ENCODE peak calls at places on chromosomes 5 and 9, in four cellular contexts. One of them, this sample, is unnamed.

GRCh38 chr9:2022560-2022959 is 7.4 kb downstream of the SMARCA2 start:
- DNase-seq in stomach: no peak
- DNase-seq in tibial nerve: no peak
- DNase-seq in adipocyte: no peak
- DNase-seq in this sample: no peak

GRCh38 chr5:158463971-158464370 is 605.0 kb upstream of the CLINT1 start:
- DNase-seq in stomach: no peak
- DNase-seq in tibial nerve: peak; percentile 77
- DNase-seq in adipocyte: peak; percentile 92
- DNase-seq in this sample: no peak

GRCh38 chr9:14353222-14354056 is 39.5 kb upstream of the NFIB start:
- DNase-seq in stomach: peak; percentile 95
- DNase-seq in tibial nerve: peak; percentile 97
- DNase-seq in adipocyte: peak; percentile 95
- DNase-seq in this sample: peak; percentile 56

GRCh38 chr9:91913986-91914385 is 36.0 kb downstream of the ROR2 start:
- DNase-seq in stomach: no peak
- DNase-seq in tibial nerve: no peak
- DNase-seq in adipocyte: no peak
- DNase-seq in this sample: no peak

GRCh38 chr9:113622038-113622437 is 158.5 kb downstream of the RGS3 start:
- DNase-seq in stomach: no peak
- DNase-seq in tibial nerve: no peak
- DNase-seq in adipocyte: no peak
- DNase-seq in this sample: no peak

GRCh38 chr5:148794729-148795590 is 31.5 kb upstream of the ADRB2 start:
- DNase-seq in stomach: no peak
- DNase-seq in tibial nerve: no peak
- DNase-seq in adipocyte: no peak
- DNase-seq in this sample: peak; percentile 80

GRCh38 chr5:151158287-151158661 is 695 bp upstream of the ANXA6 start:
- DNase-seq in stomach: no peak
- DNase-seq in tibial nerve: no peak
- DNase-seq in adipocyte: no peak
- DNase-seq in this sample: peak; percentile 37

GRCh38 chr5:20353481-20353880 is 365.5 kb upstream of the CDH18 start:
- DNase-seq in stomach: no peak
- DNase-seq in tibial nerve: no peak
- DNase-seq in adipocyte: no peak
- DNase-seq in this sample: no peak

GRCh38 chr5:175588709-175589429 is 69.0 kb upstream of the HRH2 start:
- DNase-seq in stomach: no peak
- DNase-seq in tibial nerve: no peak
- DNase-seq in adipocyte: no peak
- DNase-seq in this sample: no peak

GRCh38 chr5:2810644-2811043 is 59.2 kb upstream of the IRX2 start:
- DNase-seq in stomach: no peak
- DNase-seq in tibial nerve: no peak
- DNase-seq in adipocyte: no peak
- DNase-seq in this sample: no peak

GRCh38 chr5:127321465-127321864 is 30.9 kb downstream of the MEGF10 start:
- DNase-seq in stomach: no peak
- DNase-seq in tibial nerve: no peak
- DNase-seq in adipocyte: no peak
- DNase-seq in this sample: no peak

GRCh38 chr9:73153793-73154227 is 2.1 kb downstream of the ANXA1 start:
- DNase-seq in stomach: no peak
- DNase-seq in tibial nerve: no peak
- DNase-seq in adipocyte: no peak
- DNase-seq in this sample: peak; percentile 66

GRCh38 chr5:37034955-37035354 is 158.4 kb downstream of the NIPBL start:
- DNase-seq in stomach: no peak
- DNase-seq in tibial nerve: no peak
- DNase-seq in adipocyte: no peak
- DNase-seq in this sample: no peak

GRCh38 chr5:71880531-71880930 is 161.5 kb downstream of the CARTPT start:
- DNase-seq in stomach: no peak
- DNase-seq in tibial nerve: no peak
- DNase-seq in adipocyte: peak; percentile 59
- DNase-seq in this sample: no peak

GRCh38 chr9:9352877-9353481 is 1259.8 kb downstream of the PTPRD start:
- DNase-seq in stomach: no peak
- DNase-seq in tibial nerve: peak; percentile 10
- DNase-seq in adipocyte: peak; percentile 19
- DNase-seq in this sample: no peak

GRCh38 chr5:159905496-159905895 is 10.8 kb upstream of the ADRA1B start:
- DNase-seq in stomach: no peak
- DNase-seq in tibial nerve: no peak
- DNase-seq in adipocyte: peak; percentile 73
- DNase-seq in this sample: peak; percentile 99
- H3K4me1 ChIP-seq in stomach: no peaks in the 10 kb centered on the region
- H3K4me1 ChIP-seq in tibial nerve: no peaks in the 10 kb centered on the region
- H3K4me1 ChIP-seq in adipocyte: peaks cover 63% of the 10 kb centered on the region
- H3K4me1 ChIP-seq in this sample: peaks cover 57% of the 10 kb centered on the region

DNA sequence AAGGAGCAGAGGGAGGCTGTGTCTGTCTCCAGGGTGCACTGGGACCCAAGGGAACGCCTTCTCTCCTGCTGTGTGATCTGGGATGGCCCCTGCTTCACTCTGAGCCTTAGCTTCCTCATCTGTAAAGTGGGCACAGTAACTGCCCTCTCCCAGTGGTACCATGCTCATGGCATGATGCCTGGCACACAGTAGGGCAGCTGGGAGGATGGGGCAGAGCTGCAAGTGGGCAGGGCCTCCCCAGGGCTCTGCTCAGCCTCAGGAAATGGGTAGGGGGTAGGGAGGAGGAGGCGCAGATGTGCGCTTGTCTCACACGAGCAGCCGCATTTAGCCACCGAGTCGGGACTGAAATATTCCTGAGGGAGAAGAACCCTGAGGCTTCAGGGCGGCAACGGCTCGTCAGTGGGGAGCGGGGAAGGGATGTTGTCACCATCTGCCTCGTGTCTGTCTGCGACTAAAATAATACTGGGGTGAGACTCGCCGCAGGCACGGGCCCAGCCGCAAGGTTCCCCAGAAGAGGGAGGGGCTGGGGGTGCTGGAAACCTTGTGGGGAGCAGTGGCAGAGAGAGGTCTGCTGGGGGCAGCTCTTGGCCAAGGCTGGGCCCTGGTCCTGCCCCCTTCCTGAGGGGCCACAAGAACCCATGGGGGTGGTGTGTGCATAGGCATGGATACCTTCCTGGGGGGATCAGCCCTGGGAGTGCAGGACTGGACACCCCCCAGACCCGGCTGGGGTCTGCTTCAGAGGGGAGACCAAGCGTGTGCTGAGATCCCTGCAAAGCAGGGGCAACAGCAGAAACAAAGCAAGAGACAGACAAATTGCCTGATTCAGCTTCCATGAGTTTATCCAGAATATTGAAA is 55.2 kb upstream of the PSD2 start:
- DNase-seq in stomach: no peak
- DNase-seq in tibial nerve: no peak
- DNase-seq in adipocyte: no peak
- DNase-seq in this sample: no peak
- H3K4me1 ChIP-seq in stomach: no peaks in the 10 kb centered on the region
- H3K4me1 ChIP-seq in tibial nerve: no peaks in the 10 kb centered on the region
- H3K4me1 ChIP-seq in adipocyte: peaks cover 10% of the 10 kb centered on the region
- H3K4me1 ChIP-seq in this sample: peaks cover 35% of the 10 kb centered on the region

DNA sequence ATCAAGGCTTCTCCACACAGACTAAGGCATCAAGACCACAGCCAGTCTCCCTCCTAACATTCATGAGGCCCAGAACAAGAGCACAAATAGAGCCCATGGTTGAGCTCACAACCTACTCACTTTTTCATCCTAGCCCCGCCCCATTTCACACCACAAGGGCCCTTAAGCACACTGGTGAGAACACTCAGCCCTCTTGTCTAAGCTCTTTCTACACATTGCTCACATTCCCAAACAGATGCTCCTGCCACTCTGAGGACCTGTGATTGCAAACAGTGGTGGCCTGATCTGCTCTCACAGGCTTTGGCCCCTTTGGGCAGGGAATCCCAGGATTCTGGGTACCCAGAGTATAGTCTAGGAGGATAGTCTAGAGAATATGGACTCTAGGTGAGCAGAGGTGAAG is 54.0 kb downstream of the FEM1C start:
- DNase-seq in stomach: no peak
- DNase-seq in tibial nerve: no peak
- DNase-seq in adipocyte: no peak
- DNase-seq in this sample: no peak
- H3K4me1 ChIP-seq in stomach: no peaks in the 10 kb centered on the region
- H3K4me1 ChIP-seq in tibial nerve: no peaks in the 10 kb centered on the region
- H3K4me1 ChIP-seq in adipocyte: peaks cover 10% of the 10 kb centered on the region
- H3K4me1 ChIP-seq in this sample: peaks cover 5% of the 10 kb centered on the region

DNA sequence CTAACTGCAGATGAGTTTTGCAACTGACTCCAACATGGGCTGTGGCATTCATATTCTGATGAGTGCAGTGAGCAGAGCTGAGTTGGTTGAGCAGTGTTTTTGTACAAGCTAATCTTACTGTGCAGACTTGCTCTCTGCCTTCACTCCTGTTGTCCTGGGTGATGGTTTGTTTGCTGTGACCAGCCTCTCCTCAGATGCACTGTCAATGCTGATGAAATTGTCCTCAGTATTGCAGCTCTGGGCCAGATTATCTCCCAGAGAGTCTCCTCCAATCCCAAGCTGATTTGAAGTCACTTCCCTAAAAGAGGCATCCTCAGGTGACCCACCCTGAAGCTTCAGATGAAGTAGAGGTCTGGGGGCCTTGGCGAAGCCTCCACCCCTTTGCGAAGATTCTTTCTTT is 581.8 kb downstream of the ACTL7B start:
- DNase-seq in stomach: no peak
- DNase-seq in tibial nerve: no peak
- DNase-seq in adipocyte: peak; percentile 27
- DNase-seq in this sample: no peak
- H3K4me1 ChIP-seq in stomach: peaks cover 9% of the 10 kb centered on the region
- H3K4me1 ChIP-seq in tibial nerve: no peaks in the 10 kb centered on the region
- H3K4me1 ChIP-seq in adipocyte: peaks cover 9% of the 10 kb centered on the region
- H3K4me1 ChIP-seq in this sample: peaks cover 9% of the 10 kb centered on the region

DNA sequence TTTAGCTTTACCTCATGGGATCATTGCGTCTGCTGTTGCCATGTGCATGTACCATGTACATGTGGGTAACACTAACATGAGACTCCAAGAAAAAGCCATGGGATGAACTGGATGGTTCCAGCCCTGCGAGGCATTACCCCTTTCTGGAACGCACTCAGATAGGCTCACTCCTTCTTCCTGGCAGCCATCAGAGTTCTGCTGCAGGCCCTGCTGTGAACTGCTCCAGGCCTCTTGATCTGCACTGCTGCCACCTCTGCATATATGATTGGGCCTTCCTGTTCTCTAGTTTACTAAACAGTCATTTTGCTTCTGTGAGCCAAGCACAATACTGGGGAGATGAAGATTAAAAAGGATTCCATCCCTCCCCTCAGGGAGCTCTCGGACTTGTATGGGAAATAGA is 220.5 kb downstream of the CD180 start:
- DNase-seq in stomach: no peak
- DNase-seq in tibial nerve: no peak
- DNase-seq in adipocyte: no peak
- DNase-seq in this sample: no peak
- H3K4me1 ChIP-seq in stomach: no peaks in the 10 kb centered on the region
- H3K4me1 ChIP-seq in tibial nerve: no peaks in the 10 kb centered on the region
- H3K4me1 ChIP-seq in adipocyte: peaks cover 17% of the 10 kb centered on the region
- H3K4me1 ChIP-seq in this sample: no peaks in the 10 kb centered on the region

This sample was measured in astrocyte.